ENCODE peak calls at places on chromosomes 11 and 22, in five cellular contexts. B is A549; Z is HAP-1; A is thyroid gland; N is CD4-positive, alpha-beta T cell. Q is an unnamed sample. For H3K9me3, the result is how much of the 10 kb centered on the place peaks cover.

GRCh38 chr11:86513138-86513537 is 138.5 kb downstream of the CCDC81 start:
- DNase-seq in B (no peak), A (no peak), N (no peak), Z (no peak), Q (no peak)

GRCh38 chr11:11660351-11660750 is 38.5 kb upstream of the GALNT18 start:
- DNase-seq in Z (no peak), B (no peak), N (no peak), A (peak), Q (no peak)

GRCh38 chr22:37636186-37636948 is 3.1 kb upstream of the SH3BP1 start:
- DNase-seq in B (no peak), N (no peak), Z (no peak), A (no peak), Q (no peak)

GRCh38 chr22:35648066-35649025 is at the start of gene APOL6:
- DNase-seq in Z (no peak), B (peak), N (peak), A (peak), Q (peak)

GRCh38 chr11:69055212-69055586 is 6.5 kb downstream of the TPCN2 start:
- DNase-seq in B (no peak), N (no peak), A (no peak), Z (no peak), Q (no peak)

GRCh38 chr11:27700351-27701261 is at the start of gene BDNF:
- DNase-seq in A (peak), N (no peak), Z (peak), B (peak), Q (no peak)

GRCh38 chr11:122737951-122738693 is 82.6 kb downstream of the UBASH3B start:
- DNase-seq in N (no peak), Z (no peak), A (no peak), B (no peak), Q (no peak)

GRCh38 chr11:61679301-61679700 is 890 bp upstream of the DAGLA start:
- DNase-seq in Z (no peak), N (no peak), B (no peak), A (no peak), Q (no peak)

GRCh38 chr11:61830318-61831105 is 2.4 kb downstream of the FADS2 start:
- DNase-seq in A (no peak), N (no peak), B (no peak), Z (no peak), Q (no peak)

GRCh38 chr11:130340671-130341319 is 26.1 kb upstream of the ZBTB44 start:
- DNase-seq in A (no peak), N (no peak), B (no peak), Z (no peak), Q (no peak)

GRCh38 chr22:40181323-40181722 is 3.6 kb downstream of the TNRC6B start:
- DNase-seq in N (no peak), Z (no peak), A (no peak), B (no peak), Q (no peak)

GRCh38 chr22:22424210-22424800 is 84.2 kb downstream of the ZNF280B start:
- DNase-seq in N (no peak), A (no peak), Z (peak), B (no peak), Q (no peak)

GRCh38 chr22:37746366-37747089 is 49.7 kb downstream of the TRIOBP start:
- DNase-seq in B (no peak), A (peak), Z (peak), N (no peak), Q (no peak)

GRCh38 chr22:48717883-48718817 is 1109.5 kb downstream of the BRD1 start:
- DNase-seq in B (no peak), Z (no peak), N (no peak), A (no peak), Q (no peak)

GRCh38 chr11:99275521-99275920 is 254.8 kb downstream of the CNTN5 start:
- DNase-seq in Z (no peak), B (no peak), N (no peak), A (no peak), Q (no peak)

GRCh38 chr22:20647586-20648305 is 126.2 kb upstream of the SERPIND1 start:
- DNase-seq in A (no peak), Z (no peak), B (no peak), N (no peak), Q (peak)

GRCh38 chr22:32853662-32854061 is 52.2 kb downstream of the TIMP3 start:
- DNase-seq in A (no peak), N (no peak), Z (no peak), B (no peak), Q (no peak)

DNA sequence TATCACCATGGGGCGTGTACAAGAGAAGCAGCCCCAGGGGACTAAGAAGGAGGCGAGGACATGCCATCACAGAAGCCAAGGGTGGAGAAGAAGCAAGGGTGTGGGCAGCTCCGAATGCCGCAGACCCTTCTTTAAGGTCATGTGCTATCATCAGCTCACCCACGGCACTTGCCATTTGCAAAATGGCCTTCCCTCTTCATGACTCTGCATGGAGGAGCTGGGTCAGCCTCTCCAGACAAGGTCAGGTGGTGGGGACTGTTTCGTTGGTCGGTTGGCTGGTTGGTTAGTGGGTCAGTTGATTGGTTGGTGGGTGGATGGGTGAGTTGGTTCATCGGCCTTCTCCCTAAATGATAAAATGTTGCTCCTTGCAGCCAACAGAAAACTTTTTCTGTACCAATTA is 622.5 kb downstream of the TBC1D22A start:
- DNase-seq in Z (no peak), N (no peak), A (no peak), B (no peak), Q (no peak)
- H3K9me3 ChIP-seq in Z (under half), N (under half), A (under half), B (under half), Q (under half)

DNA sequence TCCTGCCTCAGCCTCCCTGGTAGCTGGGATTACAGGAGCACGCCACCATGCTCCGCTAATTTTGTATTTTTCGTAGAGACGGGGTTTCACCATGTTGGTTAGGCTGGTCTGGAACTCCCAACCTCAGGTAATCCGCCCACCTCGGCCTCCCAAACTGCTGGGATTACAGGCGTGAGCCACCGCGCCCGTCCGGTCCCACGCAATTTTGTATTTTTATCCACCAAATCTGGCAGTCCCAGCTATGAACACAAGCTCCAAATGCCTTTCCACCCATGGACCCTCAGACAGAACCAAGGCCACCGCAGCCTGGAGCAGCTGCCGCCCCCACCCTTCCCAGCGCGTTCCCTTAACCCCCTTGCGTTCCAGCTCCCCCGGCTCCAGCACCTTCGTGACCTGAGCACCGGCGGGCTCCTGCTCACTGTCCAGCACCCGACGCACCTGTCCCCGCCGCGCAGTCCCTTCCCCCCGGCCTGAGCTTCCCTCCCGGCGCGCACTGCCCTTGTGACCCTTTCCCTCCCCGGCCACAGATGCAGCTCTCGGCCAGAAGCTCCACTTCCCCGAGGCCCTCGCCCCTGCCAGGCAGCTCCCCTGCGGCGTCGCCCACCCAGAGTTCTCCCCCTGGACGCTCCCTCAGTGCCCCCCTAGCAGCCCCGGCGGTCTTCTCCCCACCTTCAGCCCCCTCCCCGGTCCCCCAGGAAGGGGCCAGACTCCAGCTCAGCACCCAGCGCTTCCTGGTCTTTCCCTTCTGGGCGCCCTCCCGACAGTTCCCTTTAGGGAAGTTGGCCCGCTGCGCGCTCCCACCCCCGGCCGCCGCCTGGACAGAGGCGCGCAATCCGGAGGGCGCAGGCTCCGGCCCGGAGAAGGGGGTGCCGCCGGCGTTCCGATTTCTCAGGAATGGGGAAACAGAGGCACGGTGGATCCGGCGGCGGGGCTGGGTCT is 5.6 kb upstream of the ZBED4 start:
- DNase-seq in B (no peak), A (no peak), N (no peak), Z (no peak), Q (no peak)
- H3K9me3 ChIP-seq in B (under half), A (under half), N (under half), Z (under half), Q (under half)

GRCh38 chr11:125797641-125798040 is 9.7 kb downstream of the PATE3 start:
- DNase-seq in A (no peak), B (no peak), Z (peak), N (no peak), Q (no peak)
- H3K9me3 ChIP-seq in A (under half), B (under half), Z (under half), N (under half), Q (under half)

GRCh38 chr11:127612602-127613001 is 612.0 kb upstream of the KIRREL3 start:
- DNase-seq in A (no peak), N (no peak), Z (no peak), B (no peak), Q (no peak)

GRCh38 chr11:127618721-127619120 is 618.2 kb upstream of the KIRREL3 start:
- DNase-seq in N (no peak), Z (no peak), B (no peak), A (no peak), Q (no peak)

GRCh38 chr11:127619946-127620345 is 619.4 kb upstream of the KIRREL3 start:
- DNase-seq in N (no peak), A (no peak), B (no peak), Z (no peak), Q (no peak)

GRCh38 chr11:127620660-127621059 is 620.1 kb upstream of the KIRREL3 start:
- DNase-seq in Z (no peak), B (no peak), A (no peak), N (no peak), Q (no peak)

GRCh38 chr11:127616171-127616570 is 615.6 kb upstream of the KIRREL3 start:
- DNase-seq in Z (no peak), A (no peak), N (no peak), B (no peak), Q (no peak)
- H3K9me3 ChIP-seq in Z (under half), A (under half), N (under half), B (under half), Q (under half)

DNA sequence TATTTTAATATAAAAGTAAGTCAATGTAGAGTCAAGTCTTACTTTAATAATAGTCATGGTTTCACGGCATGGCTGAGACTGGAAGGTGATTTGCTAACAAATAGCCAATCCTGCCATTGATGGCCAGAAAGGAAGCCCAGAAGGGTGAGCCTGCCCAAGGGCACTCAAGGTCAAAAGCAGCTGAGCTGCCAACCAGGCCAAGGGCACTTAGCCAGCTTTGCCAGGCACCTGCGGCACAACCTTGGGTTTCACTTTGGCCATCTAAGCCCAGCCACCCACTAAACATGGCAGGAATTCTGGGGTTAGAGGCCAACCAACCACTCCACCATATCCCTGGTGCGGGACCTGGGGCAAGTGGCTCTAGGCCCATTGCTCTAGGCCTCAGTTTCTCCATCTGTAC is 4.2 kb downstream of the LHFPL7 start:
- DNase-seq in B (no peak), N (no peak), Z (no peak), A (peak), Q (no peak)
- H3K9me3 ChIP-seq in B (under half), N (under half), Z (under half), A (under half), Q (under half)

GRCh38 chr11:65634140-65634436 is 3.8 kb upstream of the SIPA1 start:
- DNase-seq in A (no peak), B (no peak), Z (no peak), N (no peak), Q (no peak)

GRCh38 chr11:65629579-65629978 is 8.3 kb upstream of the SIPA1 start:
- DNase-seq in Z (no peak), N (no peak), B (no peak), A (no peak), Q (no peak)

GRCh38 chr11:65627202-65627601 is 10.7 kb upstream of the SIPA1 start:
- DNase-seq in N (no peak), A (no peak), Z (no peak), B (no peak), Q (no peak)

GRCh38 chr11:65633390-65634139 is 4.3 kb upstream of the SIPA1 start:
- DNase-seq in A (no peak), N (no peak), B (no peak), Z (no peak), Q (no peak)

DNA sequence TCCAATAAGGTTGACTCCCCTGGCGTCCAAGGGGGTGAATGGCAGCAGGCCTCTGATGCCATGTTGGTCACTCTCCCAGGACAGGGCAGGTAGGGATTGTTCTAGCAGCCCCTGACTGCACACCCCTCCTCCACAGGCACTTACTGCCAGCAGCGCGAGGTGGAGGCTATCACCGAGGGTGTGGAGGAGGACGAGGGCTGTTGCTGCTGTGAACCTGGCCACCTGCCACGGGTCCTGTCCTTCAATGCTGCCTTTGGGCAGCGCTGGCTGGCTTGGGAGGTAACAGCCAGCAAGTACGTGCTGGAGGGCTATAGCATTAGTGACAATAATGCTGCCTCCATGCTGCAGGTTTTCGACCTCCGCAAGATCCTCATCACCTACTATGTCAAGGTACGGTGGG is 7.7 kb upstream of the SIPA1 start:
- DNase-seq in B (no peak), N (no peak), A (no peak), Z (no peak), Q (no peak)
- H3K9me3 ChIP-seq in B (under half), N (under half), A (under half), Z (under half), Q (under half)

DNA sequence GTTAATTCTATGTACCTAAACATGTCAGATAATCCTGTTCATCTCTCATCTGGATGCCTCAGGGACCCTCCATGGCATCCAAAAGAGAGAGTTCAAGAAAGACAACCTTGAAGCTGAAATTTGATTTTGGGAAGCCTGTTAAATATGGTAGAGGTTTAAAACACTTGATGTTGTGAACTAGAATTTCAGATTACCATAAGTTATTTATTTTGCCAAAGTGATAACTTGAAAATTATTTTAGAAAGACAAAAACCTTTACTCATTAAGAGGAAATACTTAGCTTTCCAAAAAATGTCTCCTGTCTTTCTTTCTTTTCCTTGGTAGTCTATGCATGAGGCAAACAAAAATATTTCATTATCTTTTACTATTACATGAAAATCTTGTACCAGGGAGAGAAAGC is 714.0 kb downstream of the NTM start:
- DNase-seq in N (no peak), Z (no peak), B (no peak), A (no peak), Q (no peak)
- H3K9me3 ChIP-seq in N (under half), Z (under half), B (under half), A (under half), Q (under half)

Q was measured in CD8-positive, alpha-beta T cell.